ENCODE peak calls at places on chromosomes 2 and 18, in ten cellular contexts. One of them, this sample, is unnamed.

GRCh38 chr2:126644630-126645191 is 11.2 kb upstream of the GYPC start:
- DNase-seq in GM20000: no peak
- DNase-seq in germinal center: no peak
- DNase-seq in activated T-cell treated with anti-CD3 and anti-CD28 coated beads, Interleukin-2, amount 50 U/mL, for 24 hours: no peak
- DNase-seq in mesothelial cell of epicardium: no peak
- DNase-seq in psoas muscle: no peak
- DNase-seq in amniotic stem cell: no peak
- DNase-seq in iris pigment epithelial cell: no peak
- DNase-seq in substantia nigra: no peak
- DNase-seq in naive B cell: peak
- DNase-seq in this sample: peak

GRCh38 chr2:101153811-101154210 is 2.6 kb upstream of the TBC1D8 start:
- DNase-seq in GM20000: no peak
- DNase-seq in germinal center: no peak
- DNase-seq in activated T-cell treated with anti-CD3 and anti-CD28 coated beads, Interleukin-2, amount 50 U/mL, for 24 hours: no peak
- DNase-seq in mesothelial cell of epicardium: no peak
- DNase-seq in psoas muscle: no peak
- DNase-seq in amniotic stem cell: no peak
- DNase-seq in iris pigment epithelial cell: no peak
- DNase-seq in substantia nigra: no peak
- DNase-seq in naive B cell: no peak
- DNase-seq in this sample: no peak

GRCh38 chr2:15913146-15913545 is 27.2 kb upstream of the MYCN start:
- DNase-seq in GM20000: no peak
- DNase-seq in germinal center: no peak
- DNase-seq in activated T-cell treated with anti-CD3 and anti-CD28 coated beads, Interleukin-2, amount 50 U/mL, for 24 hours: no peak
- DNase-seq in mesothelial cell of epicardium: no peak
- DNase-seq in psoas muscle: no peak
- DNase-seq in amniotic stem cell: no peak
- DNase-seq in iris pigment epithelial cell: no peak
- DNase-seq in substantia nigra: no peak
- DNase-seq in naive B cell: no peak
- DNase-seq in this sample: no peak

GRCh38 chr2:43269074-43269572 is 42.7 kb upstream of the ZFP36L2 start:
- DNase-seq in GM20000: no peak
- DNase-seq in germinal center: no peak
- DNase-seq in activated T-cell treated with anti-CD3 and anti-CD28 coated beads, Interleukin-2, amount 50 U/mL, for 24 hours: no peak
- DNase-seq in mesothelial cell of epicardium: no peak
- DNase-seq in psoas muscle: peak
- DNase-seq in amniotic stem cell: peak
- DNase-seq in iris pigment epithelial cell: peak
- DNase-seq in substantia nigra: no peak
- DNase-seq in naive B cell: no peak
- DNase-seq in this sample: no peak

GRCh38 chr18:43277164-43277600 is at the start of gene SYT4:
- DNase-seq in GM20000: no peak
- DNase-seq in germinal center: no peak
- DNase-seq in activated T-cell treated with anti-CD3 and anti-CD28 coated beads, Interleukin-2, amount 50 U/mL, for 24 hours: no peak
- DNase-seq in mesothelial cell of epicardium: peak
- DNase-seq in psoas muscle: no peak
- DNase-seq in amniotic stem cell: no peak
- DNase-seq in iris pigment epithelial cell: peak
- DNase-seq in substantia nigra: peak
- DNase-seq in naive B cell: no peak
- DNase-seq in this sample: no peak

GRCh38 chr18:36460324-36460850 is 162.9 kb downstream of the FHOD3 start:
- DNase-seq in GM20000: no peak
- DNase-seq in germinal center: no peak
- DNase-seq in activated T-cell treated with anti-CD3 and anti-CD28 coated beads, Interleukin-2, amount 50 U/mL, for 24 hours: no peak
- DNase-seq in mesothelial cell of epicardium: no peak
- DNase-seq in psoas muscle: no peak
- DNase-seq in amniotic stem cell: no peak
- DNase-seq in iris pigment epithelial cell: no peak
- DNase-seq in substantia nigra: no peak
- DNase-seq in naive B cell: no peak
- DNase-seq in this sample: no peak

GRCh38 chr2:179655627-179656026 is 205.8 kb downstream of the ZNF385B start:
- DNase-seq in GM20000: no peak
- DNase-seq in germinal center: no peak
- DNase-seq in activated T-cell treated with anti-CD3 and anti-CD28 coated beads, Interleukin-2, amount 50 U/mL, for 24 hours: no peak
- DNase-seq in mesothelial cell of epicardium: no peak
- DNase-seq in psoas muscle: no peak
- DNase-seq in amniotic stem cell: no peak
- DNase-seq in iris pigment epithelial cell: peak
- DNase-seq in substantia nigra: no peak
- DNase-seq in naive B cell: no peak
- DNase-seq in this sample: no peak

GRCh38 chr2:128162266-128162665 is 71.3 kb downstream of the UGGT1 start:
- DNase-seq in GM20000: no peak
- DNase-seq in germinal center: no peak
- DNase-seq in activated T-cell treated with anti-CD3 and anti-CD28 coated beads, Interleukin-2, amount 50 U/mL, for 24 hours: no peak
- DNase-seq in mesothelial cell of epicardium: no peak
- DNase-seq in psoas muscle: no peak
- DNase-seq in amniotic stem cell: no peak
- DNase-seq in iris pigment epithelial cell: peak
- DNase-seq in substantia nigra: no peak
- DNase-seq in naive B cell: no peak
- DNase-seq in this sample: no peak

GRCh38 chr2:174544156-174544555 is 53.4 kb downstream of the WIPF1 start:
- DNase-seq in GM20000: no peak
- DNase-seq in germinal center: no peak
- DNase-seq in activated T-cell treated with anti-CD3 and anti-CD28 coated beads, Interleukin-2, amount 50 U/mL, for 24 hours: no peak
- DNase-seq in mesothelial cell of epicardium: no peak
- DNase-seq in psoas muscle: no peak
- DNase-seq in amniotic stem cell: no peak
- DNase-seq in iris pigment epithelial cell: no peak
- DNase-seq in substantia nigra: no peak
- DNase-seq in naive B cell: no peak
- DNase-seq in this sample: no peak

GRCh38 chr2:149597050-149598013 is 9.8 kb upstream of the MMADHC start:
- DNase-seq in GM20000: peak
- DNase-seq in germinal center: peak
- DNase-seq in activated T-cell treated with anti-CD3 and anti-CD28 coated beads, Interleukin-2, amount 50 U/mL, for 24 hours: peak
- DNase-seq in mesothelial cell of epicardium: no peak
- DNase-seq in psoas muscle: no peak
- DNase-seq in amniotic stem cell: peak
- DNase-seq in iris pigment epithelial cell: peak
- DNase-seq in substantia nigra: peak
- DNase-seq in naive B cell: peak
- DNase-seq in this sample: peak

GRCh38 chr2:181675241-181675640 is 5.1 kb downstream of the NEUROD1 start:
- DNase-seq in GM20000: no peak
- DNase-seq in germinal center: no peak
- DNase-seq in activated T-cell treated with anti-CD3 and anti-CD28 coated beads, Interleukin-2, amount 50 U/mL, for 24 hours: no peak
- DNase-seq in mesothelial cell of epicardium: no peak
- DNase-seq in psoas muscle: no peak
- DNase-seq in amniotic stem cell: no peak
- DNase-seq in iris pigment epithelial cell: no peak
- DNase-seq in substantia nigra: no peak
- DNase-seq in naive B cell: no peak
- DNase-seq in this sample: no peak

GRCh38 chr2:95022309-95023221 is 2.9 kb upstream of the MAL start:
- DNase-seq in GM20000: peak
- DNase-seq in germinal center: peak
- DNase-seq in activated T-cell treated with anti-CD3 and anti-CD28 coated beads, Interleukin-2, amount 50 U/mL, for 24 hours: peak
- DNase-seq in mesothelial cell of epicardium: peak
- DNase-seq in psoas muscle: peak
- DNase-seq in amniotic stem cell: no peak
- DNase-seq in iris pigment epithelial cell: peak
- DNase-seq in substantia nigra: peak
- DNase-seq in naive B cell: peak
- DNase-seq in this sample: peak

GRCh38 chr2:24491626-24492282 is 700 bp downstream of the NCOA1 start:
- DNase-seq in GM20000: peak
- DNase-seq in germinal center: peak
- DNase-seq in activated T-cell treated with anti-CD3 and anti-CD28 coated beads, Interleukin-2, amount 50 U/mL, for 24 hours: peak
- DNase-seq in mesothelial cell of epicardium: peak
- DNase-seq in psoas muscle: peak
- DNase-seq in amniotic stem cell: no peak
- DNase-seq in iris pigment epithelial cell: peak
- DNase-seq in substantia nigra: peak
- DNase-seq in naive B cell: peak
- DNase-seq in this sample: peak

This sample was measured in OCI-LY7.